ENCODE peak calls at places on chromosomes 2 and 18, in ten cellular contexts. W, P, B, L, A, R, D, N, O and M are unnamed samples.

GRCh38 chr2:219672406-219672805 is 45.0 kb downstream of the SLC4A3 start:
- DNase-seq in R (no peak), B (no peak), W (no peak), D (no peak), A (no peak), P (no peak), N (no peak), O (no peak), L (no peak), M (no peak)

GRCh38 chr2:164735309-164735919 is 106.2 kb downstream of the COBLL1 start:
- DNase-seq in R (no peak), B (no peak), L (no peak), A (no peak), N (no peak), O (peak; percentile 9), D (peak; percentile 38), W (no peak), P (peak; percentile 40), M (no peak)

GRCh38 chr2:238915596-238915995 is 67.7 kb downstream of the TWIST2 start:
- DNase-seq in R (no peak), D (no peak), P (no peak), N (peak; percentile 44), W (no peak), O (no peak), B (no peak), L (no peak), A (no peak), M (no peak)

GRCh38 chr2:173124441-173124840 is 48.8 kb downstream of the MAP3K20 start:
- DNase-seq in A (no peak), B (peak; percentile 34), P (peak; percentile 68), D (peak; percentile 95), W (no peak), L (no peak), R (no peak), N (no peak), O (no peak), M (no peak)

GRCh38 chr2:88090446-88091283 is 23.0 kb downstream of the SMYD1 start:
- DNase-seq in P (no peak), B (no peak), O (no peak), N (no peak), R (peak; percentile 53), A (no peak), W (no peak), L (no peak), D (no peak), M (no peak)

GRCh38 chr2:132437852-132438649 is 21.4 kb downstream of the GPR39 start:
- DNase-seq in P (no peak), B (peak; percentile 2), A (no peak), D (no peak), O (no peak), N (no peak), W (no peak), L (no peak), R (no peak), M (no peak)

GRCh38 chr18:23032030-23032582 is 99.0 kb downstream of the RBBP8 start:
- DNase-seq in O (no peak), P (no peak), R (no peak), L (no peak), W (no peak), B (peak; percentile 83), N (no peak), D (peak; percentile 83), A (no peak), M (no peak)

GRCh38 chr18:57906852-57907251 is 103.7 kb upstream of the ATP8B1 start:
- DNase-seq in D (peak; percentile 50), W (no peak), P (no peak), R (no peak), L (no peak), A (no peak), N (no peak), B (no peak), O (no peak), M (no peak)

GRCh38 chr2:15851076-15851693 is 89.2 kb upstream of the MYCN start:
- DNase-seq in N (no peak), W (no peak), B (no peak), D (no peak), A (no peak), L (no peak), R (no peak), P (no peak), O (no peak), M (no peak)

GRCh38 chr2:239824866-239825704 is 200.1 kb downstream of the NDUFA10 start:
- DNase-seq in P (no peak), A (peak; percentile 4), D (no peak), B (no peak), O (no peak), L (no peak), W (no peak), N (peak; percentile 37), R (no peak), M (no peak)

GRCh38 chr2:39728941-39729351 is 50.1 kb downstream of the THUMPD2 start:
- DNase-seq in D (peak; percentile 55), A (peak; percentile 15), P (peak; percentile 56), N (no peak), W (peak; percentile 48), O (peak; percentile 59), R (peak; percentile 56), B (peak; percentile 34), L (peak; percentile 28), M (no peak)

GRCh38 chr18:3654442-3655253 is 204.7 kb downstream of the TGIF1 start:
- DNase-seq in B (no peak), P (no peak), L (no peak), O (no peak), W (no peak), R (no peak), A (no peak), N (no peak), D (no peak), M (no peak)

GRCh38 chr18:54147439-54147838 is 77.0 kb downstream of the MBD2 start:
- DNase-seq in W (no peak), D (no peak), A (no peak), O (no peak), P (no peak), N (no peak), R (no peak), L (no peak), B (no peak), M (no peak)

GRCh38 chr18:39173022-39173421 is 1607.4 kb upstream of the CELF4 start:
- DNase-seq in W (no peak), A (no peak), D (peak; percentile 57), P (no peak), O (no peak), R (no peak), L (no peak), N (no peak), B (no peak), M (no peak)

GRCh38 chr2:98869272-98869641 is 66.8 kb downstream of the CRACDL start:
- DNase-seq in R (no peak), P (peak; percentile 83), L (no peak), A (no peak), N (no peak), D (peak; percentile 92), B (no peak), W (no peak), O (no peak), M (no peak)

GRCh38 chr2:70981421-70981820 is 3.0 kb downstream of the ANKRD53 start:
- DNase-seq in A (no peak), P (peak; percentile 3), D (no peak), B (no peak), N (peak; percentile 76), L (no peak), W (no peak), R (no peak), O (no peak), M (no peak)
- TF ChIP-seq CTCF in A (no peak), P (no peak), D (no peak), B (no peak), N (no peak), L (no peak), W (no peak), R (no peak), O (no peak), M (no peak)

DNA sequence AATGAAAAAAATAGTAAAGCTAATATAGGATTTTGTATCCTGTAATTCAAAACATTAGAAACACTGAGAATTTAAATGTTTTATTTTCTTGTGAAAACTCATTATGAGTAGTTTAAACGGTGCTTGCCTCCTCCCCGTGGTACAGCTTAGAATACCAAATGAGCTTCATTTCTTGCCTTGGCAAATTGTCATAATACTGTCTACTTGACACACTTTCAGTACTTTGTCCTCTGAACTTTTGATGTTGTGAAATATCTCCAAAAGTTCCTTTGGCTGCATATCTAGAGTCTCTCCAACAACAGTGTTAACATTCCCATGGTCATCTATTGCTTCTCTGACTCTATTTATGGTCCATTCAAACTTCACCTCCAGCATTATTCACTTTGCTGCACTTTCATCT is 61.9 kb upstream of the EPB41L5 start:
- DNase-seq in A (no peak), P (no peak), W (no peak), D (no peak), O (no peak), R (no peak), B (no peak), N (no peak), L (no peak), M (no peak)
- TF ChIP-seq CTCF in A (no peak), P (no peak), W (no peak), D (no peak), O (no peak), R (no peak), B (no peak), N (no peak), L (no peak), M (no peak)

GRCh38 chr2:175864131-175864728 is 137.8 kb downstream of the LNPK start:
- DNase-seq in N (no peak), W (no peak), R (no peak), O (no peak), B (no peak), D (peak; percentile 9), A (no peak), P (no peak), L (no peak), M (no peak)
- TF ChIP-seq CTCF in N (no peak), W (no peak), R (no peak), O (no peak), B (no peak), D (peak; percentile 7), A (no peak), P (no peak), L (no peak), M (no peak)

DNA sequence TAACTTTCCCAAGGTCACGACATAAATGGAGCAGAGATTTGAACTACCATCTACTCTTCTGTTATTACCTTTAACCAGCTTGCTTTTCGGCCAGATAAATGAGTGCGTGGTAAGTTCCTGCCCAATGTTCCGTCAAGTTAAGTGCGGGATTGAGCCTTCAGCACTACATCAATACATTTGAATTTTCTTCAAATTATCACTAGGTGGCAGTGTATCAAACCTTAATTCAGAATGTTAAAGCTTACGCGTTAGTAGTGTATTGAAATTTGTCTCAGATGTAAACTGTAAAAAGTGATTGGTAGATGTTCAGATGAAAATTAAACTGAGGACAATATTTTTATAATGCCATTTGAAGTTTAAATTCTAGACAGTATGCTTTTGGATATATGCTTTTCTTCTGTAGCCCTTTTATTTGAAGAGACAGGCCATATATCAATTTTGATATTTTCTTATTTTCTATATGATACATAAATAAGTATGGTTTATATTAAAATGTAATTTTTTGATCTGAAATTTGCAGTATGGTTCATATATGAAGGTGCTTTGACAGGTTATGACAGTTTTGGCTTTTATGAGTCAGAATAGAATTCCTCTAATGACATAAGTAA is 681.3 kb downstream of the ADCYAP1 start:
- DNase-seq in L (peak; percentile 1), D (peak; percentile 49), A (no peak), B (peak; percentile 28), O (peak; percentile 38), R (peak; percentile 45), W (no peak), P (no peak), N (peak; percentile 47), M (no peak)
- TF ChIP-seq CTCF in L (peak; percentile 71), D (peak; percentile 38), A (peak; percentile 68), B (peak; percentile 76), O (peak; percentile 82), R (peak; percentile 17), W (peak; percentile 79), P (no peak), N (peak; percentile 48), M (peak; percentile 60)